ENCODE peak calls at places on chromosome 15, in six cellular contexts. P is heart right ventricle; A is CD4-positive, alpha-beta T cell; M is AG09319; V is fibroblast of mammary gland; Z is mesothelial cell of epicardium. L is an unnamed sample.
A peak's percentile ranks its signal among the peaks of the same experiment; 100 is the strongest.

GRCh38 chr15:83734487-83734886 is 80.6 kb downstream of the ADAMTSL3 start:
- DNase-seq in P (no peak), A (no peak), M (no peak), V (peak; percentile 10), Z (no peak), L (no peak)

GRCh38 chr15:94232107-94232506 is 746 bp downstream of the MCTP2 start:
- DNase-seq in P (no peak), A (no peak), M (no peak), V (no peak), Z (no peak), L (no peak)

GRCh38 chr15:43998607-43999006 is 171.8 kb downstream of the WDR76 start:
- DNase-seq in P (peak; percentile 45), A (no peak), M (peak; percentile 47), V (peak; percentile 81), Z (no peak), L (no peak)

GRCh38 chr15:90143176-90143655 is 40.9 kb upstream of the IDH2 start:
- DNase-seq in P (peak; percentile 26), A (peak; percentile 61), M (no peak), V (no peak), Z (peak; percentile 77), L (peak; percentile 90)

GRCh38 chr15:65550681-65551098 is 20.4 kb downstream of the HACD3 start:
- DNase-seq in P (no peak), A (no peak), M (no peak), V (peak; percentile 46), Z (no peak), L (no peak)

GRCh38 chr15:50251638-50252182 is 13.8 kb downstream of the HDC start:
- DNase-seq in P (no peak), A (no peak), M (no peak), V (no peak), Z (no peak), L (no peak)

GRCh38 chr15:77819271-77819806 is 186.6 kb upstream of the LINGO1 start:
- DNase-seq in P (no peak), A (no peak), M (no peak), V (no peak), Z (peak; percentile 48), L (no peak)

GRCh38 chr15:81118361-81118760 is 15.7 kb upstream of the CFAP161 start:
- DNase-seq in P (no peak), A (no peak), M (no peak), V (no peak), Z (no peak), L (no peak)

GRCh38 chr15:26635105-26635504 is 137.8 kb downstream of the GABRB3 start:
- DNase-seq in P (no peak), A (no peak), M (no peak), V (no peak), Z (no peak), L (no peak)

GRCh38 chr15:36332301-36332700 is 247.1 kb upstream of the CDIN1 start:
- DNase-seq in P (no peak), A (no peak), M (no peak), V (peak; percentile 19), Z (no peak), L (no peak)

GRCh38 chr15:29962404-29962803 is 120.4 kb upstream of the GOLGA8J start:
- DNase-seq in P (no peak), A (no peak), M (no peak), V (no peak), Z (no peak), L (no peak)

GRCh38 chr15:89127054-89127702 is 38.9 kb downstream of the ABHD2 start:
- DNase-seq in P (no peak), A (no peak), M (no peak), V (peak; percentile 29), Z (no peak), L (no peak)

GRCh38 chr15:45630958-45631691 is 3.7 kb upstream of the SQOR start:
- DNase-seq in P (no peak), A (no peak), M (peak; percentile 80), V (peak; percentile 98), Z (no peak), L (no peak)

GRCh38 chr15:93088200-93088980 is 621 bp downstream of the RGMA start:
- DNase-seq in P (no peak), A (no peak), M (no peak), V (no peak), Z (peak; percentile 63), L (peak; percentile 15)

GRCh38 chr15:101126618-101127502 is 125.0 kb downstream of the CHSY1 start:
- DNase-seq in P (no peak), A (no peak), M (peak; percentile 18), V (peak; percentile 89), Z (no peak), L (no peak)
- TF ChIP-seq CTCF in P (no peak), A (no peak), M (no peak), V (no peak), Z (no peak), L (no peak)

GRCh38 chr15:74400313-74400850 is 32.9 kb upstream of the CYP11A1 start:
- DNase-seq in P (no peak), A (no peak), M (no peak), V (peak; percentile 73), Z (no peak), L (no peak)
- TF ChIP-seq CTCF in P (no peak), A (no peak), M (no peak), V (no peak), Z (no peak), L (no peak)

GRCh38 chr15:32652178-32652577 is 10.7 kb downstream of the SCG5 start:
- DNase-seq in P (no peak), A (no peak), M (no peak), V (no peak), Z (no peak), L (no peak)

GRCh38 chr15:32643907-32644445 is 2.5 kb downstream of the SCG5 start:
- DNase-seq in P (no peak), A (no peak), M (no peak), V (no peak), Z (no peak), L (no peak)

GRCh38 chr15:32651229-32651837 is 9.8 kb downstream of the SCG5 start:
- DNase-seq in P (peak; percentile 10), A (peak; percentile 17), M (peak; percentile 47), V (peak; percentile 73), Z (no peak), L (peak; percentile 41)

GRCh38 chr15:32646304-32646703 is 4.8 kb downstream of the SCG5 start:
- DNase-seq in P (no peak), A (no peak), M (no peak), V (no peak), Z (peak; percentile 58), L (no peak)

DNA sequence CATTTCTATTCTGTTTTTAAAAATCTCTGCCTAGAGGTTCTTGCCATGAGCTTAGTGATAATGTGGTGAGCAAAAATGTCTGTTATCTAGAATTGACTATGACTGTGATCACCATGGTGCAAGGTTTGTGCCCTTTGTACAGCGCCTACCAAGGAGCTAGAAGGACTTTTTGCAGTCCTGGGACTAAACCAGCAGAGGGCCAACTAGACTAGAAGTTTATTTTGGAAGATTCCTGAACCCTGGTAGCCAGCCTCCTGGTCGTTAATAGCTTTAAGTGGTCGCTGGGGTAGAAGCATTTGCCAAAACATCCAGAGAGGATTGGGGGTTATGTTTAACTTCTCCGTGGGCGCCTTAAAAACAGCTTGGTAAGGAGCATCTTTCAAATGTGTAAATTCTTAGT is 7.8 kb downstream of the SCG5 start:
- DNase-seq in P (no peak), A (no peak), M (no peak), V (peak; percentile 47), Z (no peak), L (no peak)
- TF ChIP-seq CTCF in P (no peak), A (no peak), M (peak; percentile 47), V (peak; percentile 46), Z (no peak), L (no peak)

GRCh38 chr15:73010154-73011152 is 41.8 kb upstream of the NEO1 start:
- DNase-seq in P (no peak), A (no peak), M (no peak), V (peak; percentile 58), Z (no peak), L (no peak)

GRCh38 chr15:73019733-73020132 is 32.5 kb upstream of the NEO1 start:
- DNase-seq in P (no peak), A (no peak), M (no peak), V (no peak), Z (no peak), L (no peak)

GRCh38 chr15:73017987-73018386 is 34.3 kb upstream of the NEO1 start:
- DNase-seq in P (no peak), A (no peak), M (no peak), V (no peak), Z (no peak), L (no peak)

GRCh38 chr15:73014904-73015303 is 37.4 kb upstream of the NEO1 start:
- DNase-seq in P (no peak), A (no peak), M (no peak), V (no peak), Z (no peak), L (no peak)

DNA sequence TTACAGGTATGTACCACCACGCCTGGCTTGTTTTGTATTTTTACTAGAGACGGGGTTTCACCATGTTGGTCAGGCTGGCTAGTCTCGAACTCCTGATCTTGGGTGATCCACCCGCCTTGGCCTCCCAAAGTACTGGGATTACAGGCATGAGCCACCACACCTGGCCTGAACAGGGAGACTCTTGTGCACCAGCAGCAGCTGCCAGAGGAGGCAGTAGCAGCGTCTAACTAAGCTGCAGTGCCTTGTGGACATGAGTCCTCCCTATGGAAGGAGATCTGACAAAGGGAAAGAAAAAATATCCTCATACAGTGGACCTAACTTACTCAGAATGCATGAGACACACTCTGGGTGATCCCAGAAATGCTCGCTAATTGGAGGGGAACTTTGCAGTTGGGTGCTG is 36.8 kb upstream of the NEO1 start:
- DNase-seq in P (no peak), A (no peak), M (no peak), V (no peak), Z (no peak), L (no peak)
- TF ChIP-seq CTCF in P (no peak), A (no peak), M (no peak), V (no peak), Z (no peak), L (no peak)

GRCh38 chr15:35195649-35196048 is 110.6 kb upstream of the NANOGP8 start:
- DNase-seq in P (no peak), A (no peak), M (no peak), V (no peak), Z (no peak), L (no peak)
- TF ChIP-seq CTCF in P (no peak), A (no peak), M (no peak), V (no peak), Z (no peak), L (no peak)

GRCh38 chr15:59918994-59919951 is 84.8 kb upstream of the FOXB1 start:
- DNase-seq in P (no peak), A (peak; percentile 13), M (no peak), V (peak; percentile 82), Z (no peak), L (no peak)

GRCh38 chr15:59917504-59918157 is 86.5 kb upstream of the FOXB1 start:
- DNase-seq in P (peak; percentile 10), A (peak; percentile 60), M (peak; percentile 2), V (peak; percentile 33), Z (peak; percentile 62), L (peak; percentile 72)

GRCh38 chr15:59925123-59925522 is 79.0 kb upstream of the FOXB1 start:
- DNase-seq in P (no peak), A (no peak), M (no peak), V (no peak), Z (no peak), L (no peak)

DNA sequence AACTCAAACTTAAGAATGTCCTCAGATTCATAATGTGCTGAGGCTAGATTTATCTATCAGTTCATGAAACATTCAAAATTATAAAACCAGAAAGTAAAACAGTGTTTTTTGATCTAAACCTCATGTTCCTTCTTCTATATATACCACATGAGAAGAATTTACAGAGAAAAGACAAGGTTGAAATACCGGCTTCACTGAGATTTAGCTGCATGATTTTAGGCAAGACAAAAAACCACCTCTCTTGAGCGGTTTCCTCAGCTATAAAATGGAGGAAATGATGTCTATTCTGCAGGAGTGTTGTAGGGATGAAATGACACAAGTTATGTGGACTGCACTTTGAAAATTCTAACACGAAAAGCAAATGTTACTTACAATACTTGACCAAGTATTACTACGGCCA is 80.6 kb upstream of the FOXB1 start:
- DNase-seq in P (no peak), A (no peak), M (no peak), V (no peak), Z (no peak), L (no peak)
- TF ChIP-seq CTCF in P (no peak), A (no peak), M (no peak), V (no peak), Z (no peak), L (no peak)

L was measured in HL-60.